ENCODE peak calls at places on chromosomes 5 and 9, in six cellular contexts. O is uterus; V is stimulated activated CD4-positive, alpha-beta T cell treated with anti-CD3 and anti-CD28 coated beads, Interleukin-1b, Interleukin-23, amount 100 ng/mL, for 24 hours; L is cardiac muscle cell; P is germinal center; J is activated effector memory CD4-positive, alpha-beta T cell treated with anti-CD3 and anti-CD28 coated beads, Interleukin-2, amount 50 U/mL, for 16 hours. T is an unnamed sample.

GRCh38 chr9:71355884-71356283 is 234.5 kb upstream of the TRPM3 start:
- DNase-seq in P (no peak), O (no peak), J (no peak), V (no peak), L (no peak), T (no peak)

GRCh38 chr5:150615141-150615699 is 25.2 kb upstream of the SYNPO start:
- DNase-seq in L (peak), J (no peak), V (no peak), P (no peak), O (peak), T (no peak)

GRCh38 chr9:79694676-79695400 is 123.1 kb downstream of the TLE4 start:
- DNase-seq in P (no peak), V (no peak), J (no peak), O (no peak), L (peak), T (no peak)

GRCh38 chr5:96601200-96601599 is 61.0 kb upstream of the CAST start:
- DNase-seq in V (no peak), P (no peak), J (no peak), O (no peak), L (peak), T (no peak)

GRCh38 chr5:132468665-132469379 is 21.8 kb downstream of the IRF1 start:
- DNase-seq in V (no peak), L (no peak), J (peak), O (peak), P (no peak), T (no peak)

GRCh38 chr9:131117762-131118145 is 7.6 kb upstream of the NUP214 start:
- DNase-seq in V (no peak), P (no peak), J (peak), O (no peak), L (no peak), T (peak)

GRCh38 chr5:172411423-172412111 is 42.8 kb downstream of the SH3PXD2B start:
- DNase-seq in P (no peak), O (no peak), J (no peak), V (no peak), L (peak), T (no peak)

GRCh38 chr9:15469406-15469805 is 41.4 kb downstream of the PSIP1 start:
- DNase-seq in V (no peak), O (no peak), L (no peak), J (no peak), P (no peak), T (no peak)

GRCh38 chr9:135167356-135167755 is 79.9 kb downstream of the OLFM1 start:
- DNase-seq in O (no peak), J (no peak), V (no peak), L (no peak), P (no peak), T (no peak)

T was measured in cardiac septum.